ENCODE peak calls at places on chromosomes 6 and 20, in four cellular contexts. One of them, this sample, is unnamed. For H3K27me3, the result is how much of the 10 kb centered on the place peaks cover.

GRCh38 chr20:1721687-1722512 is 64.3 kb upstream of the SIRPG start:
- DNase-seq in right atrium auricular region: no peak
- DNase-seq in body of pancreas: no peak
- DNase-seq in Panc1: no peak
- DNase-seq in this sample: no peak

GRCh38 chr20:16423311-16424212 is 149.7 kb downstream of the KIF16B start:
- DNase-seq in Panc1: no peak
- DNase-seq in body of pancreas: peak
- DNase-seq in right atrium auricular region: no peak
- DNase-seq in this sample: no peak

GRCh38 chr20:50916934-50917333 is 14.3 kb downstream of the ADNP start:
- DNase-seq in body of pancreas: no peak
- DNase-seq in right atrium auricular region: no peak
- DNase-seq in Panc1: no peak
- DNase-seq in this sample: no peak

GRCh38 chr6:15320683-15321082 is 74.8 kb downstream of the JARID2 start:
- DNase-seq in body of pancreas: no peak
- DNase-seq in right atrium auricular region: no peak
- DNase-seq in Panc1: no peak
- DNase-seq in this sample: no peak

GRCh38 chr20:49541733-49542513 is 26.0 kb downstream of the PTGIS start:
- DNase-seq in Panc1: peak
- DNase-seq in right atrium auricular region: peak
- DNase-seq in body of pancreas: peak
- DNase-seq in this sample: no peak

GRCh38 chr20:56400001-56400640 is 7.7 kb downstream of the CSTF1 start:
- DNase-seq in right atrium auricular region: peak
- DNase-seq in body of pancreas: peak
- DNase-seq in Panc1: peak
- DNase-seq in this sample: peak

GRCh38 chr6:128432394-128432793 is 88.0 kb downstream of the PTPRK start:
- DNase-seq in body of pancreas: no peak
- DNase-seq in Panc1: no peak
- DNase-seq in right atrium auricular region: no peak
- DNase-seq in this sample: no peak

GRCh38 chr20:13336308-13337089 is 115.4 kb downstream of the ISM1 start:
- DNase-seq in right atrium auricular region: no peak
- DNase-seq in Panc1: no peak
- DNase-seq in body of pancreas: peak
- DNase-seq in this sample: no peak

GRCh38 chr20:58117944-58118343 is 110.5 kb downstream of the ANKRD60 start:
- DNase-seq in right atrium auricular region: no peak
- DNase-seq in body of pancreas: no peak
- DNase-seq in Panc1: no peak
- DNase-seq in this sample: no peak

GRCh38 chr20:60803335-60804070 is 448.6 kb upstream of the CDH4 start:
- DNase-seq in Panc1: no peak
- DNase-seq in right atrium auricular region: no peak
- DNase-seq in body of pancreas: no peak
- DNase-seq in this sample: no peak

GRCh38 chr6:11008821-11009220 is 35.3 kb downstream of the ELOVL2 start:
- DNase-seq in Panc1: no peak
- DNase-seq in body of pancreas: no peak
- DNase-seq in right atrium auricular region: no peak
- DNase-seq in this sample: no peak

GRCh38 chr20:4563534-4563933 is 158.2 kb upstream of the PRND start:
- DNase-seq in Panc1: no peak
- DNase-seq in body of pancreas: no peak
- DNase-seq in right atrium auricular region: no peak
- DNase-seq in this sample: no peak

GRCh38 chr6:4801491-4802118 is 25.4 kb downstream of the CDYL start:
- DNase-seq in right atrium auricular region: no peak
- DNase-seq in Panc1: no peak
- DNase-seq in body of pancreas: no peak
- DNase-seq in this sample: no peak

GRCh38 chr6:160254467-160255312 is 3.9 kb downstream of the SLC22A2 start:
- DNase-seq in body of pancreas: peak
- DNase-seq in right atrium auricular region: no peak
- DNase-seq in Panc1: no peak
- DNase-seq in this sample: no peak

GRCh38 chr6:15948930-15949900 is 179.7 kb upstream of the MYLIP start:
- DNase-seq in right atrium auricular region: no peak
- DNase-seq in body of pancreas: peak
- DNase-seq in Panc1: no peak
- DNase-seq in this sample: no peak

GRCh38 chr20:50068041-50068651 is 44.8 kb downstream of the UBE2V1 start:
- DNase-seq in Panc1: no peak
- DNase-seq in body of pancreas: no peak
- DNase-seq in right atrium auricular region: no peak
- DNase-seq in this sample: no peak

GRCh38 chr6:32176476-32177181 is 745 bp upstream of the AGPAT1 start:
- DNase-seq in right atrium auricular region: no peak
- DNase-seq in body of pancreas: no peak
- DNase-seq in Panc1: no peak
- DNase-seq in this sample: no peak

GRCh38 chr6:167793421-167793820 is 33.3 kb upstream of the AFDN start:
- DNase-seq in Panc1: no peak
- DNase-seq in right atrium auricular region: no peak
- DNase-seq in body of pancreas: no peak
- DNase-seq in this sample: no peak

GRCh38 chr20:55597526-55597925 is 407.8 kb downstream of the CBLN4 start:
- DNase-seq in right atrium auricular region: no peak
- DNase-seq in body of pancreas: no peak
- DNase-seq in Panc1: no peak
- DNase-seq in this sample: no peak

GRCh38 chr6:137105375-137105774 is 60.6 kb upstream of the IL20RA start:
- DNase-seq in right atrium auricular region: no peak
- DNase-seq in body of pancreas: no peak
- DNase-seq in Panc1: no peak
- DNase-seq in this sample: no peak
- H3K27me3 ChIP-seq in right atrium auricular region: under half
- H3K27me3 ChIP-seq in body of pancreas: under half
- H3K27me3 ChIP-seq in Panc1: under half
- H3K27me3 ChIP-seq in this sample: under half

GRCh38 chr6:2509746-2510145 is 241.0 kb downstream of the MYLK4 start:
- DNase-seq in right atrium auricular region: no peak
- DNase-seq in Panc1: no peak
- DNase-seq in body of pancreas: no peak
- DNase-seq in this sample: no peak
- H3K27me3 ChIP-seq in right atrium auricular region: under half
- H3K27me3 ChIP-seq in Panc1: under half
- H3K27me3 ChIP-seq in body of pancreas: under half
- H3K27me3 ChIP-seq in this sample: under half

GRCh38 chr20:21707267-21707666 is 1.8 kb downstream of the PAX1 start:
- DNase-seq in right atrium auricular region: no peak
- DNase-seq in Panc1: no peak
- DNase-seq in body of pancreas: no peak
- DNase-seq in this sample: no peak

GRCh38 chr20:21706345-21707195 is 1.1 kb downstream of the PAX1 start:
- DNase-seq in Panc1: no peak
- DNase-seq in right atrium auricular region: no peak
- DNase-seq in body of pancreas: no peak
- DNase-seq in this sample: no peak

GRCh38 chr20:21704408-21705385 is 767 bp upstream of the PAX1 start:
- DNase-seq in body of pancreas: no peak
- DNase-seq in right atrium auricular region: no peak
- DNase-seq in Panc1: no peak
- DNase-seq in this sample: no peak

GRCh38 chr20:21703740-21704407 is 1.6 kb upstream of the PAX1 start:
- DNase-seq in Panc1: no peak
- DNase-seq in body of pancreas: no peak
- DNase-seq in right atrium auricular region: no peak
- DNase-seq in this sample: no peak

DNA sequence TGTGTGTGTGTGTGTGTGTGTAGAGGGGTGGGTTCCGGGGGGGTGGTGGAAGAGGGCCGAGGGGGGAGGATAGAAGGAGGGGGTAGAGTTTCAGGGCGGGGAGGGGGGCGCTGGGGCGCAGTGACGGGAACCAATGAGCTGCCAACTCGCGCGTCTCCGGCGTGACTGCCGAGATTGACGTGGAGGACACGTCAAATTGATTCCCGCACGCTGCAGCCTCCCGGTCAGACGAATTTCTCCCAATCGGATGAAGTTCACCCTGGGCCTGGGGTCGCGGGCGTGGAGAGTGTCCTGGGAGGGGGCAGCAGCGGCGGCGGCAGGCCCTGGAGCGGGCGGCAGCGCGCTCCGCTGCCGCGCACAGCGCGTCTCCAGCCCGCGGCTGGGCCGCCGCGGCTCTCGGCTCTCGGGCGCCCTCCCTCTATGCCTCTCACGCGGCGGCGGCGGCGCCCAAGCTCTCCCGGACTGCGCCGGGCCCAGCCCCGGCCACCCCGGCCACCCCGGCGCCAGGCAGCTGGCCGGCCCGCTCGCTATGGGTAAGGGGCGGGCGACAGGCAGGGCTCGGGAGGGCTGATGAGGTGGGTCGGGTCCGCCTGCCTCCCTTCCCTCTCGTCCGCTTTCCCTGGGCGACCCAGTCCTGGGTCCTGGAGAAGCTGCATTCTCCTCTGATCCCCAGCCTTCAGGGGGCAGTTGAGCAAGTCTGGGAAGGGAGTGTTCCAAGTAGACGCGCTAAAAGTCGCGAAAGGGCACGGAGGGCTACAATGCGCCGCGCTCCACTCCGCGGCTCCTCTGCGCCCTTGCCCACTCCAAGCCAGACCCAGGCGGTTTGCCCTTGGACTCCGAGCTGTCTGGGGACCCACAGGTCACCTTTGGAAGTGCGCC is at the start of gene PAX1:
- DNase-seq in right atrium auricular region: no peak
- DNase-seq in Panc1: no peak
- DNase-seq in body of pancreas: peak
- DNase-seq in this sample: no peak
- H3K27me3 ChIP-seq in right atrium auricular region: half or more
- H3K27me3 ChIP-seq in Panc1: under half
- H3K27me3 ChIP-seq in body of pancreas: under half
- H3K27me3 ChIP-seq in this sample: half or more

DNA sequence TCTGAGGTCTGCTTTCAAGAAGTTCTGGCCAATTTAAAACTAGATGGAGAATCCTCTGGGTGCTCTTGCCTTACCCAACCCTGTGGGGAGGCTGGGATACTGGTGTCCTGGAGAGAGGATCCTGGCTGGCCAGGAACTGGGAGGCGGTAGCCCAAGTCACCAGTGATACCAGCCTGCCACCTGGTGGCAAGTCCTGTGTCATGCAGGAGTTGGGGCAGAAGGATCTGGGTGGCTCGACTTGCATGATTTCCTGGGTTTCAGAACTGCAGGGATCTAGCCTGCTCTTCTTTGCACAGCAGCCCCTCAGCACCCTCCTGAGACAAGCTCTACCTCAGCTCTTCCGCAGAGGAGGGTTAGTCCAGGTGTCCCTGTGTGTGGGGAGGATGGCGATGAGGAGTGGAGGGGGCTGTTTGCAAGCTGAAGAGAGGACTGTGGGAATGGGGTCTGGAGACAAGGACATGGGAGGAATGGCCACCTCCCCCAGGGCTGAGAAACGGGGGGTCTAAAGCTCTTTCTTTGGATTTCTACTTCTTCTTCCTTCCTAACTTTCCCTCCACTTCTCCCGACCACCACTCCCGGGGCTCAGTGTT is 4.2 kb downstream of the KCNK17 start:
- DNase-seq in right atrium auricular region: peak
- DNase-seq in Panc1: peak
- DNase-seq in body of pancreas: peak
- DNase-seq in this sample: peak
- H3K27me3 ChIP-seq in right atrium auricular region: under half
- H3K27me3 ChIP-seq in Panc1: under half
- H3K27me3 ChIP-seq in body of pancreas: under half
- H3K27me3 ChIP-seq in this sample: under half

DNA sequence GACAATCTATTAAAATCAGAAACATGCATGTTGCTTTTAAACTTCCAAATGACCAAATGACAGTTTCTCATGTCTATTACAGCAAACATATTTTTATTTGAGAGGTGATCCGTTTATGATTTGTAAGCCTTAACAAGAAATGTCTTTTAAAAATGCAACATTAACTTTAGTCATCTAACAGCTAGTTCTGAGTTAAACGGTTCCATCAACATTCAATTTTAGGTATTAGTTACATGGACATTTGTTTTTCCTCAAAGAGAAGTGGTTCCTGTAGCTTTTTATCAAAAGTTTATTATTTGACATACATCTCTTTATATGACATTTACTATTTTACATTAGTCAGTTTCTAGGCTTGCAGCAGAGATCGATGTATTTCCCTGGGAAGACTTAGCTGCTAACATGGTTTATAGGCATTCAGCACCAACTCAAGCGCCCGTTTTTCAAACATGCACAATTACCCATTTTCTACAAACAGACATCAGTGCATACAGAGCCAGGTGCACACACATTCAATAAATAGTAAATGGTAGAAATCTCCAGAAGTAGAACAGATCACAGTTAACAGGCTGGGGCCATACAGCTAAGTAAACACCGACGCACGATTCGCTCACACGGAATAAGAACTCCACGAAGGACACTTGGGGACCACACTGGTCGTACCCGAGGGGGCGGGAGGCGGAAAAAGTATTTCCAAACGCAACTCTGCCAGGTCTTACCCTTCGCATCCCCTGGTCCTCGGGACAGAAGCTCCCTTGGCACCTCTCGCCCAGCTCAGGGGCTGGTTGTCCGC is 865 bp downstream of the CNR1 start:
- DNase-seq in right atrium auricular region: no peak
- DNase-seq in body of pancreas: no peak
- DNase-seq in Panc1: no peak
- DNase-seq in this sample: no peak
- H3K27me3 ChIP-seq in right atrium auricular region: under half
- H3K27me3 ChIP-seq in body of pancreas: under half
- H3K27me3 ChIP-seq in Panc1: under half
- H3K27me3 ChIP-seq in this sample: under half

GRCh38 chr6:50853924-50854323 is 35.3 kb downstream of the TFAP2B start:
- DNase-seq in right atrium auricular region: no peak
- DNase-seq in body of pancreas: no peak
- DNase-seq in Panc1: no peak
- DNase-seq in this sample: no peak
- H3K27me3 ChIP-seq in right atrium auricular region: under half
- H3K27me3 ChIP-seq in body of pancreas: under half
- H3K27me3 ChIP-seq in Panc1: under half
- H3K27me3 ChIP-seq in this sample: under half

GRCh38 chr6:36836091-36836770 is 3.0 kb downstream of the CPNE5 start:
- DNase-seq in Panc1: no peak
- DNase-seq in right atrium auricular region: no peak
- DNase-seq in body of pancreas: no peak
- DNase-seq in this sample: no peak
- H3K27me3 ChIP-seq in Panc1: under half
- H3K27me3 ChIP-seq in right atrium auricular region: under half
- H3K27me3 ChIP-seq in body of pancreas: under half
- H3K27me3 ChIP-seq in this sample: under half

This sample was measured in dorsolateral prefrontal cortex.